ENCODE peak calls at places on chromosomes 11 and 22, in six cellular contexts. S is MM.1S, F is HCT116, P is SK-N-SH, Q is GM23248, J is neural progenitor cell. Y is an unnamed sample.

GRCh38 chr22:39343259-39344045 is 6.3 kb upstream of the SYNGR1 start:
- DNase-seq in S (peak; percentile 76), F (peak; percentile 36), P (peak; percentile 59), Q (peak; percentile 77), J (peak; percentile 75), Y (peak; percentile 62)

GRCh38 chr11:104462346-104462745 is 298.4 kb upstream of the PDGFD start:
- DNase-seq in S (no peak), F (no peak), P (no peak), Q (peak; percentile 22), J (no peak), Y (peak; percentile 12)

GRCh38 chr11:93784935-93785360 is 866 bp downstream of the MED17 start:
- DNase-seq in S (no peak), F (peak; percentile 2), P (peak; percentile 21), Q (peak; percentile 26), J (peak; percentile 23), Y (no peak)

GRCh38 chr22:37263966-37264887 is 18.1 kb upstream of the CYTH4 start:
- DNase-seq in S (no peak), F (no peak), P (no peak), Q (no peak), J (no peak), Y (no peak)

GRCh38 chr11:101327908-101328307 is 198.3 kb upstream of the PGR start:
- DNase-seq in S (no peak), F (no peak), P (no peak), Q (no peak), J (no peak), Y (peak; percentile 37)

GRCh38 chr22:28799125-28799833 is 1.1 kb downstream of the XBP1 start:
- DNase-seq in S (peak; percentile 53), F (peak; percentile 35), P (peak; percentile 57), Q (peak; percentile 97), J (peak; percentile 32), Y (peak; percentile 53)

GRCh38 chr22:37079668-37080171 is 28.2 kb downstream of the KCTD17 start:
- DNase-seq in S (no peak), F (no peak), P (no peak), Q (peak; percentile 59), J (no peak), Y (no peak)

GRCh38 chr11:86117706-86118050 is 48.8 kb upstream of the PICALM start:
- DNase-seq in S (no peak), F (no peak), P (no peak), Q (peak; percentile 13), J (no peak), Y (peak; percentile 28)

GRCh38 chr11:33721291-33721840 is 14.9 kb downstream of the CD59 start:
- DNase-seq in S (no peak), F (no peak), P (no peak), Q (peak; percentile 85), J (no peak), Y (peak; percentile 81)

GRCh38 chr11:111815489-111815888 is 49.3 kb upstream of the PPP2R1B start:
- DNase-seq in S (no peak), F (no peak), P (no peak), Q (no peak), J (no peak), Y (no peak)

GRCh38 chr11:46246514-46246913 is 30.9 kb upstream of the CREB3L1 start:
- DNase-seq in S (no peak), F (no peak), P (no peak), Q (peak; percentile 83), J (no peak), Y (no peak)

GRCh38 chr11:68843052-68843561 is 1.4 kb upstream of the CPT1A start:
- DNase-seq in S (peak; percentile 85), F (no peak), P (no peak), Q (peak; percentile 62), J (peak; percentile 42), Y (no peak)

GRCh38 chr22:35288116-35288515 is 11.6 kb upstream of the TOM1 start:
- DNase-seq in S (no peak), F (no peak), P (no peak), Q (no peak), J (no peak), Y (no peak)

GRCh38 chr11:117691501-117691900 is 105.5 kb downstream of the DSCAML1 start:
- DNase-seq in S (no peak), F (no peak), P (no peak), Q (no peak), J (no peak), Y (peak; percentile 27)

GRCh38 chr11:46659908-46660307 is 40.5 kb downstream of the ARHGAP1 start:
- DNase-seq in S (no peak), F (no peak), P (no peak), Q (peak; percentile 83), J (no peak), Y (no peak)

GRCh38 chr11:57144075-57144474 is 37.7 kb upstream of the LRRC55 start:
- DNase-seq in S (no peak), F (no peak), P (no peak), Q (no peak), J (no peak), Y (no peak)

GRCh38 chr11:117823941-117824420 is 563 bp downstream of the FXYD2 start:
- DNase-seq in S (no peak), F (no peak), P (no peak), Q (no peak), J (no peak), Y (no peak)

GRCh38 chr22:36658900-36659299 is 44.7 kb downstream of the CACNG2 start:
- DNase-seq in S (no peak), F (no peak), P (no peak), Q (peak; percentile 10), J (no peak), Y (peak; percentile 74)

GRCh38 chr11:8735094-8735493 is 52.5 kb downstream of the RPL27A start:
- DNase-seq in S (no peak), F (no peak), P (no peak), Q (no peak), J (no peak), Y (peak; percentile 48)

GRCh38 chr11:121452609-121453150 is at the start of gene SORL1-AS1:
- DNase-seq in S (no peak), F (no peak), P (no peak), Q (no peak), J (peak; percentile 10), Y (peak; percentile 47)

GRCh38 chr11:26028294-26028954 is 303.5 kb upstream of the ANO3 start:
- DNase-seq in S (no peak), F (no peak), P (no peak), Q (peak; percentile 57), J (no peak), Y (peak; percentile 11)

GRCh38 chr22:33883561-33883960 is 36.7 kb downstream of the LARGE1 start:
- DNase-seq in S (no peak), F (no peak), P (no peak), Q (no peak), J (no peak), Y (peak; percentile 15)

GRCh38 chr22:46537946-46538815 is 761 bp upstream of the CELSR1 start:
- DNase-seq in S (no peak), F (no peak), P (peak; percentile 69), Q (peak; percentile 61), J (peak; percentile 79), Y (peak; percentile 37)

GRCh38 chr11:77202941-77203900 is 75.2 kb downstream of the MYO7A start:
- DNase-seq in S (peak; percentile 2), F (no peak), P (no peak), Q (no peak), J (no peak), Y (no peak)

GRCh38 chr11:115706735-115707134 is 202.5 kb upstream of the CADM1 start:
- DNase-seq in S (no peak), F (no peak), P (no peak), Q (no peak), J (no peak), Y (no peak)

GRCh38 chr11:14582835-14583234 is 60.8 kb upstream of the PDE3B start:
- DNase-seq in S (no peak), F (no peak), P (no peak), Q (no peak), J (no peak), Y (no peak)

DNA sequence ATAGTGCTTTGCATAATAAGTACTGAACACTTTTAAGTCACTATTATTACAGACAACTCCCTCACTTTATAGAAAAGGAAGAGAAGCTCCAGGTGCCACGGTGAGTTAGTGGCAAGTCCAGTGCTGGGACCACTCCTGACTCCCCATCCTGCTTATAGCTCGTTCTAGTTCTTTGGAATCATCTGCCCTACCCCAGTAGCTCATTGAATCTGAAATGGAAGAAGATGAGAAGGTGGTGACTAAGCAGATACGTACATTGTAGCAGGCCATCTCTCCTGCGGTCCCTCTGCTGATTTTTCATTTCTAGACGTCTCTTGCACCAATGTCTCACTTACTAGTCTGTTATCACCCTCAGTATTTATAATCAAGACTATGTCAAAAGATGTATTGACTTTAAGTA is 21.6 kb downstream of the MMP20 start:
- DNase-seq in S (no peak), F (no peak), P (no peak), Q (no peak), J (no peak), Y (no peak)
- TF ChIP-seq EZH2phosphoT487 in S (no peak), F (no peak), P (no peak), Q (no peak), J (no peak), Y (no peak)

DNA sequence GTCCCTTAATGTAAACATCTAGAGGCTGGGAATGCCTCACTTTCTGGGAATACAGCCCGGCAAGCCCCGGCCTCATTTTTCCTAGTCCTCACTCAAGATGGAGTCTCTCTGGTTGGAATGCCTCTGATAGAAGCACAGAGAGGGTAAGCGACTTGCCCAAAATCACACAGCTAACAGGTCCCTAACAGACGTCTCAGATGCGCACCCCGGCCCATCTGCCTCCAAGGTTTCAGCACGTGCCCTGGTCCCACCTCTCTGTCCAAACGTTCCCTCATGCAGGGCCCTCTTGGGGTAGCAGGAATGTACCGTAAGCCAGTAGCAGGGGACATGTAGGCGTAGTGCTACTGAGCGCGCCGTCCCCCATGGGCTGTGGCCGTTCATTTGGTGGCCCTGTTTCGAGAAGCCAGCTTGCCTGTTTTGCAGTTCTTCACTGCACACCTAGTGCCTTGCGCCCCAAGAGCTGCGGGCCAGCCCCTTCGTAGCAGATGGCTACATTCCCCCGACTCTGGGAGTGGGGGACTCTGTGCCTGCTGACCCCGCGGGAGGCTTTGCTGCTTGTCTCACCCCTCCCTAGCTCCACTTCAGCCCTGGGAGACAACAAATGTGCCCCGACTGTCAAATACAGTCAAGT is 62.1 kb upstream of the FADD start:
- DNase-seq in S (no peak), F (no peak), P (no peak), Q (no peak), J (no peak), Y (no peak)
- H3K9ac ChIP-seq in S (no peak overlapping the region), F (peak overlapping the region; percentile 23), P (no peak overlapping the region), Q (no peak overlapping the region), J (no peak overlapping the region), Y (peak overlapping the region; percentile 9)

GRCh38 chr22:42299586-42300285 is 29.3 kb upstream of the TCF20 start:
- DNase-seq in S (peak; percentile 29), F (no peak), P (no peak), Q (no peak), J (peak; percentile 84), Y (no peak)

GRCh38 chr22:42296883-42297282 is 26.4 kb upstream of the TCF20 start:
- DNase-seq in S (no peak), F (no peak), P (no peak), Q (no peak), J (no peak), Y (no peak)

GRCh38 chr22:42297778-42298177 is 27.3 kb upstream of the TCF20 start:
- DNase-seq in S (no peak), F (no peak), P (no peak), Q (no peak), J (no peak), Y (no peak)

GRCh38 chr22:42300286-42301071 is 30.0 kb upstream of the TCF20 start:
- DNase-seq in S (no peak), F (no peak), P (no peak), Q (no peak), J (no peak), Y (peak; percentile 6)

GRCh38 chr22:42298746-42299145 is 28.3 kb upstream of the TCF20 start:
- DNase-seq in S (no peak), F (no peak), P (no peak), Q (no peak), J (no peak), Y (no peak)
- H3K4me3 ChIP-seq in S (no peak overlapping the region), F (no peak overlapping the region), P (no peak overlapping the region), Q (no peak overlapping the region), J (no peak overlapping the region), Y (no peak overlapping the region)

GRCh38 chr11:108958446-108959123 is 293.7 kb downstream of the DDX10 start:
- DNase-seq in S (peak; percentile 88), F (no peak), P (peak; percentile 52), Q (peak; percentile 58), J (no peak), Y (peak; percentile 78)
- TF ChIP-seq EZH2phosphoT487 in S (no peak), F (no peak), P (no peak), Q (no peak), J (no peak), Y (no peak)